ENCODE peak calls at places on chromosomes 2 and 18, in four cellular contexts. T, Q, I and A are unnamed samples.
A peak's percentile ranks its signal among the peaks of the same experiment; 100 is the strongest.

GRCh38 chr2:27494944-27495554 is at the start of gene FNDC4:
- DNase-seq in T (no peak), Q (peak; percentile 31), I (peak; percentile 15), A (peak; percentile 20)

GRCh38 chr2:186170693-186171092 is 315.4 kb upstream of the ZC3H15 start:
- DNase-seq in T (no peak), Q (no peak), I (no peak), A (no peak)

GRCh38 chr2:17934721-17935120 is 56.3 kb downstream of the KCNS3 start:
- DNase-seq in T (no peak), Q (no peak), I (no peak), A (no peak)

GRCh38 chr2:71469403-71470398 is 16.3 kb downstream of the DYSF start:
- DNase-seq in T (no peak), Q (no peak), I (no peak), A (no peak)

GRCh38 chr18:21117385-21118135 is 5.9 kb upstream of the ROCK1 start:
- DNase-seq in T (no peak), Q (no peak), I (no peak), A (no peak)

GRCh38 chr18:8252371-8252770 is 356.9 kb upstream of the RAB12 start:
- DNase-seq in T (no peak), Q (no peak), I (no peak), A (no peak)

GRCh38 chr18:12921178-12921577 is 26.6 kb upstream of the SEH1L start:
- DNase-seq in T (no peak), Q (no peak), I (no peak), A (no peak)

GRCh38 chr2:111930875-111931274 is 32.5 kb downstream of the MERTK start:
- DNase-seq in T (no peak), Q (no peak), I (no peak), A (no peak)

GRCh38 chr2:219158025-219158424 is 2.6 kb downstream of the NHEJ1 start:
- DNase-seq in T (no peak), Q (no peak), I (no peak), A (no peak)

GRCh38 chr18:62183578-62184195 is 3.2 kb downstream of the PIGN start:
- DNase-seq in T (peak; percentile 88), Q (no peak), I (no peak), A (no peak)

DNA sequence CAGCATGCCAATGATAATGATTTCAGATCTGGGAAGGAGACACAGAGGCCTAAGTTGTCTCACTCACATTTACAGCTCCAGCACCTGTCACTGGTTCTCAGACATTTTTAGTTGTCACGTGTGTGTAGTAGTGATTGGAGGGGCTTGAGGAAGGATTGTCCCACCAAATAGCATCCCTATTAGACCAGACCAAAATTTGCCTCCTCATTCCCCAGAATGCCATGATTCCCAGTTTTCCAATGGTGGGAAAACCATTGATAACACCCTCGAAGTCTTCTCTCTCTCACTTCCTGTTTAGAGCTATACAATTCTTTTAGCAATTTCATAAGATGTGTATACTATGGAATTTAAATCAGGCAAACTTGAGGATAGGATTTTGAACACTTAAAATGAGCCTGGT is 52.5 kb downstream of the CCDC141 start:
- DNase-seq in T (no peak), Q (no peak), I (no peak), A (no peak)
- H3K9me3 ChIP-seq in T (no peaks in the 10 kb centered on the region), Q (no peaks in the 10 kb centered on the region), I (no peaks in the 10 kb centered on the region), A (no peaks in the 10 kb centered on the region)

DNA sequence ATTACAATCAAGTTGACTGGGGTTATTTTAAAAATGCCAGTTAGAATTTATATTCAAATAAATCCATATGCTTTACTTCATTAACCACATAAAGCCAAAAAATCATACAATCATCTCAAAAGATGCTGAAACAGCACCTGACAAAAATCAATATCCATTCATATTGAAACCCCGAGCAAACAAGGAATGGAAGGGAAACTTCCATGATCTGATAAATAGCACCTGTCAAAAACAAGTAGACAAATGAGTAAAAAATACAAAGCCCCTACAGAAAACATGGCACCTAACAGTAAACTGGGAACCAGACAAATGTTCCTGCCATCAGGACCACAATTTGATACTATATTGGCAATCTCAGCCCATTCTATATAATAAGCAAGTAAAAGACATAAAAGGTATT is 227.5 kb downstream of the HDAC4 start:
- DNase-seq in T (no peak), Q (no peak), I (no peak), A (no peak)
- H3K9me3 ChIP-seq in T (peaks cover 7% of the 10 kb centered on the region), Q (no peaks in the 10 kb centered on the region), I (peaks cover 18% of the 10 kb centered on the region), A (peaks cover 7% of the 10 kb centered on the region)

DNA sequence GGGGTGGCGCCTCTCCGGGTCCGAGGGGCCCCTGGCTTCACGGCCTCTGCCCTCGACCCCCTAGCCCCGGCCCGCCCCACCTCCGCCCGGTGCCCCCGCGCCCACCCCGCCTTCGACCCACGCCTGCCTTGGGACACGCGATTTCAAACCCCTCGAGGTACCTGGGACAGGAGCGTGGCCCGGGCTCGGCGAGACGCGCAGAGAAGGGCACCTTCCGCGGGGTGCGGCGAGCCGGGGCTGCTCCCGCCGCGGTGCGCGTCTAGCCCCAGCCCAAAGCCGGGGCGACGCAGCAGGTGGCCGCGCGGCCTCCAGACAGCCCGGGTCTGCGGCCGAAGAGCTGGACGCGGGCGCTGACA is 270 bp downstream of the CRACDL start:
- DNase-seq in T (no peak), Q (no peak), I (no peak), A (no peak)
- H3K9me3 ChIP-seq in T (no peaks in the 10 kb centered on the region), Q (no peaks in the 10 kb centered on the region), I (no peaks in the 10 kb centered on the region), A (no peaks in the 10 kb centered on the region)

GRCh38 chr2:196131384-196131861 is 40.0 kb downstream of the STK17B start:
- DNase-seq in T (peak; percentile 94), Q (no peak), I (peak; percentile 57), A (peak; percentile 35)

GRCh38 chr2:196128749-196129148 is 42.6 kb downstream of the STK17B start:
- DNase-seq in T (no peak), Q (no peak), I (no peak), A (no peak)

GRCh38 chr2:196130039-196130825 is 41.1 kb downstream of the STK17B start:
- DNase-seq in T (no peak), Q (no peak), I (no peak), A (no peak)

GRCh38 chr2:196136151-196136550 is 35.2 kb downstream of the STK17B start:
- DNase-seq in T (no peak), Q (no peak), I (no peak), A (no peak)

DNA sequence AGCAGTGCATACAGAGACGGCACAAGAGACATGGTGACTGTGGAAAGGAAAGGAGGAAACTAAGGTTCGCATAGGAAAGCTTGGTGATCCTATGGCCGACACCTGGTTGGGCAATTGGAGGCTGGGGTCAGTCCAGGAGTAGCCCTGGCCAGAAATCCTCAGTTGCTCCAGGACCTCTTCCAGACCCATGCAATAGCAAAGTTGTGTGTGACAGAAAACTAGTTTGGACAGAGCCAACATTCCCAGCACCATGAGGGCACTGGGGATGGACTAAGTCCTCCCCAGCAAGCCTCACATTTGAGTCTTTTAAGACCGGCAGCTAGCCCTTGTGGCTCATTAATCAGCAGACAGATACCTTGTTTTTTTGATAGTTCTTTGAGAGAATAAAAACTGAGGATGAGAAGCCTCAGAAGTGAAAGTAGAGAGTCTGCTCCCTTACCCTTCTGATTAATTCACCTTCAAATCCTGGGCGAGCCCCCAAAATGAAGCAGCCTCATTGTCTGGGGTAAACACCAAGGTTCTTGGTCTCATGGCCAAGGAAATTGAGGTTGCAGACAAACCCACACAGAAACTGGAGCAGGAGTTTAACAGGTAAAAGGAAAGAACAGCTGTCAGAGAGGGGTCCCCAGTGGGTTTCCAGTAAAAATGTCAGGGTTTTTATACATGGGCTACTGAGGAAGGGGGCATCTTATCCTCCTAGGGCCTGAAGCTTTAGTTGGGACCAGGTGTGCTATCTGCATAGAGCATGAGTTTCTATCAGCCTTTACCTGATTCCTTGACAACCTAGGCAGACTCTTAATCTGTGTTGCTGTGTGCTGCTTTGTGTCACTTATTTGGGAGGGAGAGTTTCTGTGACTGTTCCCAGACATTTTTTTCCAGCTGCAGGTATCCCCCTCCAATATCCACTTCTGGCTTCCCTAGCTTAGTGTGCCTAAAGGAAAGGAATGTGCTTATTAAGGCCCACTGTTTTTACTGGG is 39.1 kb downstream of the STK17B start:
- DNase-seq in T (peak; percentile 68), Q (no peak), I (no peak), A (peak; percentile 26)
- H3K9me3 ChIP-seq in T (peaks cover 8% of the 10 kb centered on the region), Q (no peaks in the 10 kb centered on the region), I (peaks cover 34% of the 10 kb centered on the region), A (peaks cover 3% of the 10 kb centered on the region)